ENCODE peak calls at places on chromosomes 1 and 21, in nine cellular contexts. Y is bronchial epithelial cell, J is A549, C is body of pancreas, V is breast epithelium, D is tibial nerve, T is upper lobe of right lung, M is neural progenitor cell, B is uterus. K is an unnamed sample.

GRCh38 chr1:8015809-8016165 is 10.3 kb downstream of the ERRFI1 start:
- DNase-seq in D (no peak), B (peak), V (no peak), C (peak), J (no peak), M (no peak), Y (no peak), T (no peak), K (no peak)

GRCh38 chr1:116508984-116509980 is 61.5 kb downstream of the CD58 start:
- DNase-seq in C (no peak), M (no peak), V (no peak), B (no peak), D (no peak), J (peak), Y (peak), T (no peak), K (peak)

GRCh38 chr1:36322786-36323635 is 434 bp downstream of the EVA1B start:
- DNase-seq in D (peak), J (no peak), B (peak), C (peak), T (no peak), M (peak), Y (no peak), V (no peak), K (peak)

GRCh38 chr1:114130846-114131525 is 22.7 kb downstream of the SYT6 start:
- DNase-seq in V (no peak), C (no peak), M (peak), T (no peak), Y (no peak), J (no peak), B (no peak), D (no peak), K (no peak)

GRCh38 chr1:225468270-225469020 is 40.6 kb upstream of the LBR start:
- DNase-seq in V (no peak), Y (no peak), B (no peak), M (no peak), J (no peak), C (no peak), D (no peak), T (peak), K (no peak)

GRCh38 chr1:43452789-43453441 is 816 bp downstream of the HYI start:
- DNase-seq in Y (peak), C (peak), D (no peak), J (no peak), M (peak), V (peak), B (peak), T (no peak), K (no peak)

GRCh38 chr1:67213164-67213563 is 46.9 kb downstream of the IL23R start:
- DNase-seq in C (no peak), T (no peak), M (peak), D (no peak), V (no peak), Y (peak), B (no peak), J (peak), K (no peak)

GRCh38 chr1:207798847-207799246 is 47.0 kb downstream of the CD46 start:
- DNase-seq in B (no peak), V (no peak), M (no peak), T (no peak), J (no peak), Y (no peak), D (no peak), C (no peak), K (peak)

GRCh38 chr1:199157494-199157893 is 518.7 kb downstream of the PTPRC start:
- DNase-seq in J (no peak), Y (peak), T (no peak), V (no peak), M (no peak), B (no peak), D (no peak), C (no peak), K (no peak)

GRCh38 chr1:24442764-24443163 is 27.2 kb downstream of the NIPAL3 start:
- DNase-seq in J (no peak), V (no peak), C (no peak), B (no peak), T (no peak), D (no peak), Y (no peak), M (no peak), K (no peak)

GRCh38 chr21:34630536-34631143 is 15.7 kb upstream of the RCAN1 start:
- DNase-seq in J (peak), D (no peak), T (no peak), V (no peak), M (peak), B (no peak), Y (peak), C (peak), K (peak)

GRCh38 chr1:204263240-204263848 is 49.6 kb upstream of the GOLT1A start:
- DNase-seq in M (no peak), J (no peak), V (no peak), T (no peak), B (no peak), Y (no peak), C (peak), D (no peak), K (no peak)

GRCh38 chr1:247078315-247079140 is at the start of gene ZNF670:
- DNase-seq in J (peak), V (peak), D (peak), M (peak), B (peak), C (peak), T (peak), Y (peak), K (peak)

GRCh38 chr21:17931080-17931479 is 111.9 kb upstream of the C21orf91 start:
- DNase-seq in Y (no peak), J (no peak), M (no peak), V (no peak), C (no peak), B (no peak), T (no peak), D (no peak), K (no peak)

GRCh38 chr1:96473791-96474452 is 247.7 kb upstream of the PTBP2 start:
- DNase-seq in D (no peak), M (peak), C (no peak), Y (peak), J (no peak), T (no peak), B (no peak), V (no peak), K (peak)

GRCh38 chr1:147080013-147080661 is 92.1 kb downstream of the PRKAB2 start:
- DNase-seq in J (no peak), C (no peak), Y (no peak), T (peak), B (no peak), M (no peak), V (no peak), D (no peak), K (no peak)

GRCh38 chr1:21517660-21518480 is 8.6 kb downstream of the ALPL start:
- DNase-seq in Y (no peak), J (no peak), M (no peak), T (no peak), C (no peak), V (no peak), B (no peak), D (no peak), K (no peak)

GRCh38 chr1:29849038-29849750 is 612.9 kb downstream of the PTPRU start:
- DNase-seq in V (no peak), D (no peak), T (no peak), C (peak), M (peak), B (no peak), J (no peak), Y (peak), K (peak)

GRCh38 chr1:246639732-246640131 is 73.5 kb downstream of the CNST start:
- DNase-seq in C (no peak), Y (no peak), B (no peak), J (no peak), T (no peak), M (no peak), D (no peak), V (no peak), K (no peak)

GRCh38 chr1:72283204-72284083 is 1.1 kb upstream of the NEGR1 start:
- DNase-seq in M (peak), J (no peak), Y (peak), B (peak), C (peak), D (peak), V (peak), T (peak), K (peak)

GRCh38 chr1:168879906-168880734 is 151.1 kb upstream of the DPT start:
- DNase-seq in C (peak), B (peak), J (no peak), V (no peak), T (peak), Y (peak), M (peak), D (no peak), K (no peak)

GRCh38 chr1:112894010-112894292 is 62.0 kb downstream of the SLC16A1 start:
- DNase-seq in D (no peak), M (no peak), C (no peak), Y (no peak), J (no peak), B (no peak), T (no peak), V (no peak), K (no peak)

GRCh38 chr1:41709873-41710272 is 208.8 kb downstream of the HIVEP3 start:
- DNase-seq in B (no peak), D (no peak), Y (no peak), T (peak), M (no peak), V (no peak), C (no peak), J (no peak), K (no peak)

GRCh38 chr21:41508415-41509205 is 652 bp upstream of the TMPRSS2 start:
- DNase-seq in Y (no peak), M (no peak), T (no peak), B (no peak), D (no peak), C (peak), V (no peak), J (no peak), K (no peak)
- H3K4me3 ChIP-seq in Y (peak), M (peak), T (peak), B (no peak), D (no peak), C (no peak), V (peak), J (peak), K (no peak)

GRCh38 chr1:177783052-177783451 is 186.8 kb downstream of the SEC16B start:
- DNase-seq in V (no peak), C (no peak), T (no peak), J (no peak), D (no peak), Y (no peak), B (no peak), M (no peak), K (no peak)
- TF ChIP-seq CTCF in V (no peak), C (no peak), T (no peak), J (no peak), D (no peak), Y (no peak), B (no peak), M (peak), K (peak)

GRCh38 chr1:59819566-59820438 is 5.1 kb downstream of the HOOK1 start:
- DNase-seq in Y (no peak), V (no peak), C (no peak), J (no peak), T (no peak), M (no peak), B (no peak), D (no peak), K (no peak)

GRCh38 chr1:59814180-59814900 is 409 bp upstream of the HOOK1 start:
- DNase-seq in V (peak), C (peak), M (peak), Y (peak), T (peak), B (peak), D (no peak), J (peak), K (no peak)

GRCh38 chr1:59815892-59816291 is 1.1 kb downstream of the HOOK1 start:
- DNase-seq in V (no peak), J (no peak), Y (peak), B (no peak), D (no peak), T (no peak), M (no peak), C (no peak), K (no peak)

GRCh38 chr1:59814901-59815825 is at the start of gene HOOK1:
- DNase-seq in T (peak), Y (no peak), D (no peak), C (peak), J (peak), M (peak), B (no peak), V (peak), K (no peak)

DNA sequence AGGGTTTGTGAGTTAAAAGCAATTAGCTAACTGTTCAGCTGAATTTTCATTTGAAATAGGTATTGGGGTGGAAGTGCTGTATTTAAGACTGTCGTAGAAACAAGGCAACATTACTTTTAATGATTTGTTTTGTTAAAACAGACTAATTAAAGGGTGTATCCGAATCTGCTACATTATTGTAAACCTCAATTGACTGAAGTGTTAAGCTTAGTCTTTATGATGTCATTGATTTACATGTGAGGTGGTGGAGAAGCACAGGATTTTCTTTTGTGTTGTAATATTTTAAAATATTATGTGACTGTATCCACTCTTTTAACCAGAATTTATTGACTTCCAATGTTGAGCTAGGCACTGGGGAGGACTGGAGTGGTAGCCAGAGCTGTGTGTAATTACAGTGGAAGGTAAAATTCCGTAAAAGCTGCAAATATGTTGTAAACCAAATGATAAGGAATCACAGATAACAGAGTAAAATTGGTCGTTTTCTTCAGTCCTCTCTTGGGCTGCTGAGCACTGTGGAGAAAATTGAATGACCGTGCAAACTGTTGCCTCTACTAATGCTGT is 1.6 kb downstream of the HOOK1 start:
- DNase-seq in T (no peak), M (no peak), Y (no peak), C (no peak), D (no peak), V (no peak), B (no peak), J (no peak), K (no peak)
- H3K4me3 ChIP-seq in T (peak), M (peak), Y (no peak), C (peak), D (no peak), V (no peak), B (no peak), J (no peak), K (no peak)

DNA sequence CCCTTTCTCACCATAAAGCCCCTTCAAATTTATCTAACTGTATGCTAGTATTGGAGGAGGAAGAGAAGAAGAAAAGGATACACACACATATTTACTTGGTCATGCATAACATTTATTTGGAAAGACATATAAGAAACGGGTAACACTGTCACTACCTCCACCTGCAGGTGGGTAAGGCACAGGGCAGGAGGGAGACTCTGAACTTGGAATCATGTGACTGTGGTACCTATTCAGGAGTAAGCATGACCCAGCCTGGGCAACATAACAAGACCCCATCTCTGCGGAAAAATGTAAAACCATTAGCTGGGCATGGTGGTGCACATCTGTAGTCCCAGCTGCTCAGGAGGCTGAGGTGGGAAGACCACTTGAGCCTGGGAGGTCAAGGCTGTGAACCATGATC is 1.4 kb upstream of the PADI6 start:
- DNase-seq in D (no peak), J (peak), T (no peak), M (no peak), V (no peak), Y (peak), B (no peak), C (no peak), K (no peak)
- TF ChIP-seq CTCF in D (no peak), J (peak), T (no peak), M (peak), V (no peak), Y (peak), B (no peak), C (no peak), K (peak)

GRCh38 chr1:228048659-228049333 is 33.7 kb upstream of the ARF1 start:
- DNase-seq in M (no peak), B (no peak), J (no peak), C (no peak), T (peak), Y (no peak), V (no peak), D (no peak), K (no peak)
- H3K4me3 ChIP-seq in M (no peak), B (no peak), J (no peak), C (no peak), T (no peak), Y (no peak), V (no peak), D (no peak), K (no peak)